ENCODE peak calls at places on chromosomes 16 and 17, in four cellular contexts. One of them, this sample, is unnamed.

GRCh38 chr17:71472809-71473789 is 647.7 kb upstream of the SOX9 start:
- DNase-seq in lower leg skin: no peak
- DNase-seq in CD4-positive, alpha-beta T cell: no peak
- DNase-seq in GM12878: no peak
- DNase-seq in this sample: no peak

GRCh38 chr17:59369026-59369724 is 37.7 kb downstream of the YPEL2 start:
- DNase-seq in lower leg skin: no peak
- DNase-seq in CD4-positive, alpha-beta T cell: no peak
- DNase-seq in GM12878: no peak
- DNase-seq in this sample: no peak

GRCh38 chr16:3242709-3243108 is 7.8 kb upstream of the ZNF200 start:
- DNase-seq in lower leg skin: peak
- DNase-seq in CD4-positive, alpha-beta T cell: no peak
- DNase-seq in GM12878: no peak
- DNase-seq in this sample: no peak

GRCh38 chr16:4937782-4938682 is 1.1 kb upstream of the PPL start:
- DNase-seq in lower leg skin: no peak
- DNase-seq in CD4-positive, alpha-beta T cell: no peak
- DNase-seq in GM12878: no peak
- DNase-seq in this sample: no peak

GRCh38 chr17:57516290-57517215 is 228.5 kb downstream of the CCDC182 start:
- DNase-seq in lower leg skin: no peak
- DNase-seq in CD4-positive, alpha-beta T cell: no peak
- DNase-seq in GM12878: no peak
- DNase-seq in this sample: no peak

GRCh38 chr16:84607694-84608093 is 10.2 kb downstream of the COTL1 start:
- DNase-seq in lower leg skin: no peak
- DNase-seq in CD4-positive, alpha-beta T cell: no peak
- DNase-seq in GM12878: no peak
- DNase-seq in this sample: no peak

GRCh38 chr17:65370669-65371126 is 190.8 kb downstream of the AXIN2 start:
- DNase-seq in lower leg skin: no peak
- DNase-seq in CD4-positive, alpha-beta T cell: no peak
- DNase-seq in GM12878: no peak
- DNase-seq in this sample: no peak

GRCh38 chr16:50372611-50373344 is 4.0 kb upstream of the BRD7 start:
- DNase-seq in lower leg skin: no peak
- DNase-seq in CD4-positive, alpha-beta T cell: no peak
- DNase-seq in GM12878: no peak
- DNase-seq in this sample: no peak

GRCh38 chr16:12067714-12068401 is 91.3 kb downstream of the SNX29 start:
- DNase-seq in lower leg skin: no peak
- DNase-seq in CD4-positive, alpha-beta T cell: peak
- DNase-seq in GM12878: no peak
- DNase-seq in this sample: peak

GRCh38 chr17:47203984-47204721 is 5.0 kb upstream of the MYL4 start:
- DNase-seq in lower leg skin: no peak
- DNase-seq in CD4-positive, alpha-beta T cell: peak
- DNase-seq in GM12878: no peak
- DNase-seq in this sample: no peak

GRCh38 chr16:86424413-86424812 is 85.9 kb upstream of the FOXF1 start:
- DNase-seq in lower leg skin: no peak
- DNase-seq in CD4-positive, alpha-beta T cell: no peak
- DNase-seq in GM12878: no peak
- DNase-seq in this sample: no peak

GRCh38 chr17:55160501-55160900 is 104.3 kb upstream of the HLF start:
- DNase-seq in lower leg skin: no peak
- DNase-seq in CD4-positive, alpha-beta T cell: no peak
- DNase-seq in GM12878: no peak
- DNase-seq in this sample: no peak

DNA sequence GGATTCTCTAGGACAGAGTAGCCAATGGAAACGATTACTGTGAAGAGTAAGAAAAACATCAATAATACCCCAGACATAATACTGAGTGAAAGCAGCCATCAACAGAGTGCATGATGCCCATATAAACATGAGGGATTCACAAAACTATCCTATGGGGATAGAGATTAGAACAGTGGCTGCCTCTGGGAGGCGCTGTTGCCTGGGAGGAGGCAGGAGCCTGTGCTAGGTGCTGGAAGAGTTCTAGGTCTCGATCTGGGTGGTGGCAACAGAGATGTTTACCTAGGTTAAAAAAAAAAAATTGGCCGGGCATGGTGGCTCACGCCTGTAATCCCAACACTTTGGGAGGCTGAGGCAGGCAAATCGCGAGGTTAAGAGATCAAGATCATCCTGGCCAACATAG is 7.9 kb downstream of the FA2H start:
- DNase-seq in lower leg skin: peak
- DNase-seq in CD4-positive, alpha-beta T cell: no peak
- DNase-seq in GM12878: no peak
- DNase-seq in this sample: no peak
- TF ChIP-seq CTCF in lower leg skin: no peak
- TF ChIP-seq CTCF in CD4-positive, alpha-beta T cell: no peak
- TF ChIP-seq CTCF in GM12878: peak
- TF ChIP-seq CTCF in this sample: no peak

GRCh38 chr16:48538746-48539484 is 71.1 kb downstream of the N4BP1 start:
- DNase-seq in lower leg skin: no peak
- DNase-seq in CD4-positive, alpha-beta T cell: no peak
- DNase-seq in GM12878: no peak
- DNase-seq in this sample: peak
- TF ChIP-seq CTCF in lower leg skin: no peak
- TF ChIP-seq CTCF in CD4-positive, alpha-beta T cell: no peak
- TF ChIP-seq CTCF in GM12878: peak
- TF ChIP-seq CTCF in this sample: no peak

DNA sequence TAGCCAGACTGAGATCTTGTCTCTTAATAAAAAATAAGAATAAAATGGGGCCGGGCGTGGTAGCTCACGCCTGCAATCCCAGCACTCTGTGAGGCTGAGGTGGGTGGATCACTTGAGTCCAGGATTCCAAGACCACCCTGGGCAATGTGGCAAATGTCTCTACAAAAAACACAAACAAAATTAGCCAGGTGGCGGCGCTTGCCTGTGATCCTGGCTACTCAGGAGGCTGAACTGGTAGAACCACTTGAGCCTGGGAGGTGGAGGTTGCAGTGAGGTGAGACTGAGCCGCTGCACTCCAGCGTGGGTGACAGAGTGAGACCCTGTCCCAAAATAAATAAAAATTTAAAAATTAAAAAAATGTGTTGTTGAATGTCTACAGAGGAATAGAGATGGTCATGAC is 2.9 kb upstream of the DEF8 start:
- DNase-seq in lower leg skin: no peak
- DNase-seq in CD4-positive, alpha-beta T cell: no peak
- DNase-seq in GM12878: no peak
- DNase-seq in this sample: no peak
- TF ChIP-seq CTCF in lower leg skin: no peak
- TF ChIP-seq CTCF in CD4-positive, alpha-beta T cell: no peak
- TF ChIP-seq CTCF in GM12878: no peak
- TF ChIP-seq CTCF in this sample: no peak

GRCh38 chr16:17369441-17369951 is 101.3 kb downstream of the XYLT1 start:
- DNase-seq in lower leg skin: no peak
- DNase-seq in CD4-positive, alpha-beta T cell: peak
- DNase-seq in GM12878: peak
- DNase-seq in this sample: no peak

GRCh38 chr16:17368951-17369350 is 101.8 kb downstream of the XYLT1 start:
- DNase-seq in lower leg skin: no peak
- DNase-seq in CD4-positive, alpha-beta T cell: peak
- DNase-seq in GM12878: no peak
- DNase-seq in this sample: no peak

GRCh38 chr16:17371014-17371296 is 99.8 kb downstream of the XYLT1 start:
- DNase-seq in lower leg skin: no peak
- DNase-seq in CD4-positive, alpha-beta T cell: no peak
- DNase-seq in GM12878: no peak
- DNase-seq in this sample: no peak

GRCh38 chr16:17368511-17368910 is 102.2 kb downstream of the XYLT1 start:
- DNase-seq in lower leg skin: no peak
- DNase-seq in CD4-positive, alpha-beta T cell: no peak
- DNase-seq in GM12878: no peak
- DNase-seq in this sample: no peak

DNA sequence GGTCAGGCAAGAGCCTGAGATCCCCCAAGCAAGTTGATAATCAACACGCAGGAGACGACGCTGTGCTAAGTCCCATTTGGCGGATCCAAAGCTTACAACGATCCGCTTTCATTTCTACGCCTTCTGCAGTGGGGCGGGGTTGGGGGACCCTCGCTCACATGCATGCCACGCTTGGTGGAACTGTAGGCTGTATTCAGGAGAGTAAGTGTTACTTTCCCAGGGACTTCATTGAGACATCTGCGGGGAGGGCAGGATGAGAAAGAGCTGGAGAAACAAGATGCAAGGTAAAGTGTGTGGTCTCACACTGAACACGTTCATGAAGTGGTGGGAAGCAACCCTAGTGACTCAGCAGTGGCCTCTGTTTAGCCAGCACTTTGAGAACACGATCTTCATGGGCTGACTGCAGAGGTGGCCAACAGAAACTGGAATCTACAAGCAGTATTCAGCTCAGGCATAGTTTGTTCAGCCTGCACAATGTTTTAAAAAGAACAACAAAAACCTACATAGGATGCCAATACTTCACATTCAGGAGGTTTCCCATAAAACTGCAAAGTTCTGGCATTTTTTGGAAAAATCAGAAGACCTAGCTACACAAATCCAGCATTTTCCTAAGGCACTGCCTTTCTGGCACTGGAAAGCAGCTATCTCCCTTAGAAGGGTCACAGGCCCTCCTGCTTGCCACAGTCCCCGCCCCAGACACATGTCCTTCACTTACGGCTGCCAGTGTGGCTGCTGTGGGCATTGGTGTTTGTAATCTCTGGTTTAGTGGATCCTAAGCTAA is 100.3 kb downstream of the XYLT1 start:
- DNase-seq in lower leg skin: no peak
- DNase-seq in CD4-positive, alpha-beta T cell: no peak
- DNase-seq in GM12878: no peak
- DNase-seq in this sample: no peak
- TF ChIP-seq CTCF in lower leg skin: no peak
- TF ChIP-seq CTCF in CD4-positive, alpha-beta T cell: no peak
- TF ChIP-seq CTCF in GM12878: no peak
- TF ChIP-seq CTCF in this sample: no peak

GRCh38 chr17:82060614-82061013 is 5.0 kb downstream of the DUS1L start:
- DNase-seq in lower leg skin: no peak
- DNase-seq in CD4-positive, alpha-beta T cell: no peak
- DNase-seq in GM12878: no peak
- DNase-seq in this sample: no peak
- TF ChIP-seq CTCF in lower leg skin: no peak
- TF ChIP-seq CTCF in CD4-positive, alpha-beta T cell: no peak
- TF ChIP-seq CTCF in GM12878: no peak
- TF ChIP-seq CTCF in this sample: no peak